ENCODE peak calls at places on chromosome 7, in six cellular contexts. K, Z, Q, M, T and F are unnamed samples. For H4K20me1, the result is how much of the 10 kb centered on the place peaks cover.

GRCh38 chr7:44767912-44768662 is 19.4 kb downstream of the ZMIZ2 start:
- DNase-seq in M (no peak), Q (peak), Z (no peak), K (peak), T (peak), F (peak)

GRCh38 chr7:25694690-25695089 is 457.3 kb upstream of the NFE2L3 start:
- DNase-seq in T (no peak), Q (no peak), K (no peak), Z (no peak), M (no peak), F (no peak)

GRCh38 chr7:43869898-43870240 is 552 bp upstream of the MRPS24 start:
- DNase-seq in Q (peak), Z (peak), M (no peak), T (no peak), K (no peak), F (no peak)

GRCh38 chr7:82631998-82632397 is 188.4 kb upstream of the CACNA2D1 start:
- DNase-seq in Q (peak), T (no peak), M (no peak), K (no peak), Z (peak), F (no peak)

GRCh38 chr7:151389768-151390593 is 19.9 kb downstream of the WDR86 start:
- DNase-seq in M (no peak), Z (no peak), Q (no peak), K (no peak), T (no peak), F (no peak)

GRCh38 chr7:150375662-150376521 is 3.2 kb upstream of the ZNF775 start:
- DNase-seq in T (peak), K (no peak), Q (no peak), M (no peak), Z (no peak), F (peak)

GRCh38 chr7:114930829-114931655 is 9.1 kb downstream of the MDFIC start:
- DNase-seq in K (no peak), Z (no peak), Q (peak), M (no peak), T (no peak), F (peak)

GRCh38 chr7:16421333-16422099 is at the start of gene CRPPA:
- DNase-seq in K (peak), Q (peak), Z (no peak), M (no peak), T (peak), F (peak)

GRCh38 chr7:33107136-33108066 is 1.8 kb downstream of the RP9 start:
- DNase-seq in Q (peak), M (peak), K (peak), T (peak), Z (peak), F (peak)

GRCh38 chr7:80087768-80088170 is 46.9 kb upstream of the GNAI1 start:
- DNase-seq in M (no peak), Q (peak), Z (peak), K (no peak), T (no peak), F (no peak)

GRCh38 chr7:151520419-151521229 is 929 bp upstream of the RHEB start:
- DNase-seq in Z (peak), T (no peak), K (peak), M (no peak), Q (peak), F (no peak)

GRCh38 chr7:2922866-2923265 is 78.8 kb upstream of the GNA12 start:
- DNase-seq in Q (no peak), K (no peak), M (no peak), Z (no peak), T (no peak), F (no peak)

GRCh38 chr7:123944395-123944794 is 19.4 kb downstream of the SPAM1 start:
- DNase-seq in Z (no peak), K (no peak), T (peak), M (no peak), Q (no peak), F (no peak)

GRCh38 chr7:44059219-44060090 is 5.9 kb downstream of the PGAM2 start:
- DNase-seq in M (no peak), T (no peak), K (no peak), Z (no peak), Q (no peak), F (no peak)

GRCh38 chr7:30503273-30504212 is 1.1 kb downstream of the GGCT start:
- DNase-seq in K (peak), T (no peak), M (peak), Z (peak), Q (peak), F (peak)

GRCh38 chr7:108455833-108456677 is at the start of gene NRCAM:
- DNase-seq in Z (no peak), K (peak), T (peak), M (no peak), Q (peak), F (no peak)

GRCh38 chr7:29496355-29497020 is 67.1 kb upstream of the PRR15 start:
- DNase-seq in Z (no peak), T (no peak), K (peak), Q (no peak), M (no peak), F (no peak)

GRCh38 chr7:78326189-78326588 is 527.6 kb downstream of the PHTF2 start:
- DNase-seq in T (no peak), Z (peak), M (no peak), Q (peak), K (no peak), F (no peak)

GRCh38 chr7:155460926-155461613 is 3.1 kb downstream of the EN2 start:
- DNase-seq in Q (no peak), M (no peak), T (no peak), K (peak), Z (no peak), F (no peak)

GRCh38 chr7:20374391-20374790 is 43.7 kb downstream of the ITGB8 start:
- DNase-seq in K (no peak), T (no peak), Z (no peak), M (no peak), Q (no peak), F (no peak)

GRCh38 chr7:91311844-91312243 is 47.6 kb downstream of the FZD1 start:
- DNase-seq in K (no peak), Z (no peak), M (no peak), Q (no peak), T (no peak), F (no peak)

GRCh38 chr7:52656098-52656497 is 379.3 kb upstream of the POM121L12 start:
- DNase-seq in M (no peak), K (no peak), Z (peak), Q (no peak), T (no peak), F (no peak)

GRCh38 chr7:55119571-55119970 is 100.8 kb downstream of the EGFR start:
- DNase-seq in M (no peak), T (no peak), Z (no peak), Q (no peak), K (no peak), F (no peak)

GRCh38 chr7:131604841-131605279 is 48.4 kb upstream of the PODXL start:
- DNase-seq in T (no peak), M (no peak), Q (peak), Z (peak), K (no peak), F (no peak)
- TF ChIP-seq EZH2phosphoT487 in T (no peak), M (no peak), Q (peak), Z (no peak), K (no peak), F (no peak)

GRCh38 chr7:130903358-130903974 is 169.5 kb upstream of the KLF14 start:
- DNase-seq in K (no peak), Z (peak), T (no peak), M (no peak), Q (peak), F (no peak)
- H3K27ac ChIP-seq in K (peak), Z (peak), T (no peak), M (no peak), Q (peak), F (no peak)

GRCh38 chr7:101890666-101891065 is 73.2 kb downstream of the CUX1 start:
- DNase-seq in Q (no peak), Z (no peak), T (no peak), K (no peak), M (no peak), F (no peak)

GRCh38 chr7:101891936-101892640 is 74.7 kb downstream of the CUX1 start:
- DNase-seq in K (no peak), Q (peak), T (no peak), M (no peak), Z (no peak), F (no peak)

GRCh38 chr7:101893326-101894085 is 76.1 kb downstream of the CUX1 start:
- DNase-seq in K (no peak), Z (no peak), T (no peak), M (no peak), Q (no peak), F (no peak)

GRCh38 chr7:101896312-101896711 is 78.9 kb downstream of the CUX1 start:
- DNase-seq in K (no peak), M (no peak), Z (no peak), Q (no peak), T (no peak), F (no peak)

DNA sequence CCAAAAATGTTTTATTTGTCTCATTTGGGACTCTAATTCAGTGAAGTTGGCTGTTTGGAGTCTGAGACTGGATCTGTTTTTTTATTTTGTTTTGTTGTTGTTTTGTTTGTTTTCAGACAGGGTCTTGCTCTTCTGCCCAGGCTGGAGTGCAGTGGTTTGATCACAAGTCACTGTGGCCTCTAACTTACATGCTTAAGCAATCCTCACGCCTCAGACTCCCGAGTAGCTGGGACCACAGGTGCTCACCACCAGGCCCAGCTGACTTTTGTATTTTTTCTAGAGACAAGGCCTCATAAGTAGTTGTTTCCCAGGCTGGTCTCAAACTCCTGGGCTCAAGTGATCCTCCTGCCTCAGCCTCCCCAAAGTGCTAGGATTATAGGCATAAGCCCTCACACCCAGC is 73.7 kb downstream of the CUX1 start:
- DNase-seq in T (no peak), Q (no peak), K (no peak), Z (no peak), M (peak), F (no peak)
- H4K20me1 ChIP-seq in T (half or more), Q (under half), K (under half), Z (under half), M (under half), F (under half)

DNA sequence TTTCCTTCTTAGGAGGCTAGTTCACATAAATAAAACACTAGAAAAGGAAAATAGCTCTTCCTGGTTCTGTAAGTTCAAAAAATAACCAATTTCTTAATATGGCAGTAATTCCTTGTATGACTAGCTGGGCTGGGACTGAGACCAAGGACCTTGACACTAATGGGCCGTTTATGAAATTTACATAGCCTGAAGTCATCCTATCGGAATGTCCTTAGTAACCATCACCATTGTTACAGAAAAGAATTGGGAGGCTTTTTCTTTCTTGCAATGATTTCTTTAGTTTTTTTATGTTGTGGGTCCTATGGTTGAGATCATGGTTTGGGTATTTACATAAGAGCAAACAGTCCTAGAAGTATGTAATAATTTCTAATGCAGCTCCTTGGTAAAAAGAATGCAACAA is 87.1 kb upstream of the HDAC9 start:
- DNase-seq in M (no peak), T (no peak), Q (peak), Z (peak), K (no peak), F (no peak)
- TF ChIP-seq EZH2phosphoT487 in M (no peak), T (no peak), Q (no peak), Z (no peak), K (no peak), F (no peak)

GRCh38 chr7:86964973-86965726 is 94.3 kb downstream of the ELAPOR2 start:
- DNase-seq in M (no peak), Q (no peak), Z (no peak), K (no peak), T (peak), F (no peak)

GRCh38 chr7:86968618-86969017 is 90.8 kb downstream of the ELAPOR2 start:
- DNase-seq in T (no peak), Q (no peak), Z (peak), M (no peak), K (no peak), F (no peak)

GRCh38 chr7:86963599-86964230 is 95.7 kb downstream of the ELAPOR2 start:
- DNase-seq in Z (no peak), Q (peak), M (no peak), T (peak), K (no peak), F (no peak)

GRCh38 chr7:86966920-86967319 is 92.5 kb downstream of the ELAPOR2 start:
- DNase-seq in T (no peak), K (no peak), Z (no peak), Q (no peak), M (no peak), F (no peak)

DNA sequence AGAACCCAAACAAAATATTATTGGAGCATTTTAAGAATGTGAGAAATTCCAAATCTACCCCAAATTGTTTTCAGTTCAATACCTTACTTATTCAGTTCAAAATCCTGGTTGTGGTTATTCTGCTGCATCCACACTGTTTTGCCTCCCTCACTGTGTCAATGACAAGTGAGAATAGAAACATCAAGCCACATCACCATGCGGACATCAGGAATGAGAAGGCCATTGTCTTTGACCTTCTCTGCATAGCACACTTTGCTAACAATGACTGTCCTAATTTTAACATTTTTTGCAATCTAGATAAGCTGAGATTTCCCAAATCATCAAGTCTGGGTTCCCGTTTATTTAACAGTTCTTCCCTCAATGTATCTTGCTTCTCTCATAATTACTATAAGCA is 93.7 kb downstream of the ELAPOR2 start:
- DNase-seq in Z (no peak), Q (no peak), M (no peak), K (no peak), T (no peak), F (no peak)
- H3K27ac ChIP-seq in Z (no peak), Q (no peak), M (no peak), K (no peak), T (no peak), F (no peak)

GRCh38 chr7:76051840-76052239 is 3.9 kb downstream of the MDH2 start:
- DNase-seq in T (no peak), Z (peak), Q (no peak), M (no peak), K (no peak), F (no peak)

GRCh38 chr7:76050545-76050944 is 2.6 kb downstream of the MDH2 start:
- DNase-seq in T (no peak), K (no peak), Z (no peak), Q (no peak), M (no peak), F (no peak)

GRCh38 chr7:76054129-76055120 is 6.5 kb downstream of the MDH2 start:
- DNase-seq in K (no peak), Q (peak), T (peak), M (no peak), Z (peak), F (no peak)

GRCh38 chr7:76056241-76056640 is 8.3 kb downstream of the MDH2 start:
- DNase-seq in K (no peak), Z (no peak), Q (no peak), M (no peak), T (no peak), F (no peak)

GRCh38 chr7:76053461-76053860 is 5.6 kb downstream of the MDH2 start:
- DNase-seq in M (no peak), K (no peak), Z (no peak), T (no peak), Q (no peak), F (no peak)
- H4K20me1 ChIP-seq in M (under half), K (half or more), Z (under half), T (under half), Q (under half), F (under half)

DNA sequence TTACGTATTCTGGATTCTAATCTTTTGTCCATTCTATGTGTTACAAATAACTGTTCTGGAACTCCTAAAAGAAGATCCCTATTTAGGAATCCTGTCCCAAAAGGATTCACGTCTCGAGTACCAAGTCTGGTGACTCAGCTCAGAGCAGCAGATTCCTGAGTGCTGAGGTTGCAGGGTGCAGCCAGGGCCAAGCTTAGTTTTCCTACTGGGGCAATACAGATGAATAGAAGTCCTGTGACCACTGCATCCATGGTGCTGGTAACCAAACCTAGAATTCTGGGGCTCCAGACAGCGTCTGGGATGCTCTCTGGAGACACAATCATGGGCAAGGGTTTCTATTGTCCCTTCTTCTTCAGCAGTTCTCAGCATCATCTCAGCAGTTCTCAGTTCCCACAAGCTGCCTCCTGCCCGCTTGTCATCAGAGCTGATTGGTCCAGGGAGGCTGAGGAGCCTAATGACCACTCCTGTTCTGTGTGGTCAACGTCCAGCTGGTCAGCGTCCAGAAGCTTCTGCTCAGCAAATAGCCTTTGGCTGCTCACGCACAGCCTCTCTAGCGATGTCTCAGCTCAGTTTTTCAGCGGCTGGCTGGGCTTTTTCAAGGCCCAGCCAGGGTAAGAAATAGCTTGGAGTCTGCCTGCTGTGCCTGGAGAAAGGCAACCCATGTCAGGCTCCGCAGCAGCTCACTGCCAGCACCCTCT is 50.4 kb upstream of the C7orf33 start:
- DNase-seq in M (no peak), K (peak), T (peak), Q (peak), Z (peak), F (no peak)
- TF ChIP-seq EZH2phosphoT487 in M (no peak), K (no peak), T (no peak), Q (no peak), Z (no peak), F (no peak)